ENCODE peak calls at places on chromosomes 7 and 10, in four cellular contexts. N is esophagus squamous epithelium, O is HCT116, U is endothelial cell of umbilical vein. M is an unnamed sample.

GRCh38 chr10:14603539-14604102 is 171.1 kb downstream of the FAM107B start:
- DNase-seq in N (no peak), O (no peak), U (no peak), M (no peak)

GRCh38 chr7:77651544-77652162 is 44.6 kb upstream of the RSBN1L start:
- DNase-seq in N (no peak), O (peak), U (peak), M (no peak)

GRCh38 chr10:31940839-31941653 is 12.4 kb upstream of the ARHGAP12 start:
- DNase-seq in N (no peak), O (peak), U (peak), M (no peak)

GRCh38 chr7:79598351-79598750 is 144.9 kb upstream of the MAGI2 start:
- DNase-seq in N (no peak), O (no peak), U (no peak), M (no peak)

GRCh38 chr7:27808626-27809025 is 68.7 kb downstream of the TAX1BP1 start:
- DNase-seq in N (no peak), O (no peak), U (no peak), M (peak)

GRCh38 chr7:153061913-153062528 is 302.5 kb downstream of the ACTR3B start:
- DNase-seq in N (no peak), O (no peak), U (no peak), M (no peak)

GRCh38 chr7:116572036-116572435 is 47.2 kb downstream of the CAV1 start:
- DNase-seq in N (no peak), O (no peak), U (no peak), M (no peak)

GRCh38 chr10:38094923-38095574 is 912 bp downstream of the ZNF37A start:
- DNase-seq in N (no peak), O (no peak), U (no peak), M (no peak)

GRCh38 chr10:43680035-43680434 is 31.4 kb upstream of the ZNF32 start:
- DNase-seq in N (no peak), O (no peak), U (no peak), M (no peak)

GRCh38 chr7:134414109-134414508 is 44.8 kb downstream of the AKR1B1 start:
- DNase-seq in N (no peak), O (no peak), U (no peak), M (no peak)

GRCh38 chr10:71981024-71981867 is 17.1 kb downstream of the CHST3 start:
- DNase-seq in N (no peak), O (no peak), U (peak), M (no peak)

GRCh38 chr7:143397710-143398530 is 10.7 kb downstream of the EPHA1 start:
- DNase-seq in N (no peak), O (no peak), U (no peak), M (no peak)

GRCh38 chr10:35448687-35449662 is 112.7 kb downstream of the CCNY start:
- DNase-seq in N (no peak), O (no peak), U (peak), M (no peak)

GRCh38 chr10:27637601-27638000 is 108.0 kb downstream of the MKX start:
- DNase-seq in N (no peak), O (no peak), U (no peak), M (no peak)

GRCh38 chr7:131829911-131830310 is 273.5 kb upstream of the PODXL start:
- DNase-seq in N (no peak), O (no peak), U (peak), M (no peak)

GRCh38 chr7:18495412-18496335 is at the start of gene HDAC9:
- DNase-seq in N (no peak), O (no peak), U (peak), M (no peak)

GRCh38 chr7:27248427-27248806 is 5.8 kb downstream of the EVX1 start:
- DNase-seq in N (no peak), O (no peak), U (no peak), M (no peak)

GRCh38 chr10:92689663-92690210 is at the start of gene HHEX:
- DNase-seq in N (no peak), O (peak), U (peak), M (no peak)

GRCh38 chr10:48466611-48467240 is 138.1 kb downstream of the ARHGAP22 start:
- DNase-seq in N (no peak), O (no peak), U (no peak), M (no peak)

DNA sequence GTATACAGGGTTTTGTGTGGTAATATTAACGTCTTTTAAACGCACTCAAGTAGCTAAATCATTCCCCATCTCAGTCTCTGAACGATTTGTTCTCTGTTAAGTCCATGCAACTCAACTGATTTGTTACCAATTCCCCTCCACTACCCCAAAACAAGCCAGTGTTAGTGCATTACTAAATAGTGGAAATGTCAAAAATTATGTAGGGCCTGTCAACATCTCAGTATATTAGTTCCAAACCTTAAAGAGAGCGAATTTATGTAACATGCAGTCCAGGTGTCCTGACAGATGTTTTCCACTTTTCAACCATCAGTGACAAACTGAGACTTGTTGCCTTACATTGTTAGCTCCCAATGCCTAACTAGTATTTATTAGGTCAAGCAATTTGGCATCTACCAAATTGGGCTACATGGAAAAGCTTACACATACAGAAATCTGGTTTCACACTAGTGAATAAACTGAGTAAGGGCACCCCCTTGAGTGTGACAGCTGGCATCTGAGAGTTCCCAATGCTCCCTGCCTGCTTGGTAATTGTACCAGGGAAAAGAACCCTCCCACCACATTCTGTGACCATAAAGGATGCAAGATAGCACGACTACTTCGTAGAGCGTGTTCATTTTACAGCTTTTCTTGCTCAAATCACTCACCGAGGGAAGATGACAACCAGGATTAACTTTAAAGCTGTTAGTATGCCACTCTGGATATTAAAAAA is 12.1 kb downstream of the HNRNPA2B1 start:
- DNase-seq in N (no peak), O (no peak), U (no peak), M (no peak)
- TF ChIP-seq POLR2A in N (no peak), O (no peak), U (no peak), M (no peak)

GRCh38 chr7:141659501-141659900 is 42.5 kb downstream of the DENND11 start:
- DNase-seq in N (no peak), O (no peak), U (no peak), M (no peak)
- TF ChIP-seq POLR2A in N (no peak), O (no peak), U (no peak), M (no peak)

GRCh38 chr10:102743078-102743587 is 615 bp upstream of the WBP1L start:
- DNase-seq in N (no peak), O (no peak), U (no peak), M (no peak)

GRCh38 chr10:102745157-102745556 is 1.4 kb downstream of the WBP1L start:
- DNase-seq in N (no peak), O (no peak), U (no peak), M (no peak)

GRCh38 chr10:102744374-102745051 is 765 bp downstream of the WBP1L start:
- DNase-seq in N (no peak), O (no peak), U (peak), M (no peak)

GRCh38 chr10:102741848-102742247 is 1.9 kb upstream of the WBP1L start:
- DNase-seq in N (no peak), O (no peak), U (peak), M (no peak)

DNA sequence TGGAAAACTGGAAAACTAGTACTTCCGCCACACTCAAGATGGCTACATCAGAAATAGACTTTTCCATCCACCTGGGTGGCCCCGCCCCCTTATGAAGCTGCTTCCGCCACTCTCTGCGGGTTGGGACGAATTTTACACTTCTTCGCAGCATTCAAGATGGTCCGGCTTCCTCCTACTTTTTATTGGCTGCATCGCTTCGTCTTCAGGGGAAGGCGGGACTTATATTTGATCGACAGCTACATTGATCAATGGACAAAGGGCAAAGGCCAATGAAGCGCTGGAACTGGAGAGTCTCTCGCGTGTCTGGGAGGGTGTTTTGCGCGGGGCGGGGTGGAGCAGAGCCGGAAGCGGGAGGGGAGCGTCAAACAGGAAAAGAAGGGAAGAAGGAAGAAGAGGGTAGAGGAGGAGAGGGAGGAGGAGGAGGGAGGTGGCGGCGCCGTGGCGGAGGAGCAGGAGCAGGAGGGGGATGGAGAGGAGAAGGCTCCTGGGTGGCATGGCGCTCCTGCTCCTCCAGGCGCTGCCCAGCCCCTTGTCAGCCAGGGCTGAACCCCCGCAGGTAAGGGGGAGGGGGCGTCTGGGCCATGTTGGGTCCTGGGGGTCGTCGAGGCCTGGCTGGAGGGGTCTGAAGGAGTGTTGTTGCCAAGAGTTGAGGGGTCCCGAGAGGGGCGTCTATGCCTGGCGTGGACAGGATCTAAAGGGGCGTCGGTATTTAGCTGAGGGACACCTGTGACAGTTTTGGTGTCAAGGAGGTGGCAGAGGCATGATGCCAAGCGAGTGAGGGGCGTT is at the start of gene WBP1L:
- DNase-seq in N (peak), O (peak), U (peak), M (peak)
- TF ChIP-seq POLR2A in N (no peak), O (no peak), U (peak), M (peak)

GRCh38 chr7:99551767-99552463 is at the start of gene FAM200A:
- DNase-seq in N (no peak), O (peak), U (peak), M (peak)
- TF ChIP-seq POLR2A in N (peak), O (peak), U (peak), M (peak)

M was measured in H54.